ENCODE peak calls at places on chromosomes 4 and X, in six cellular contexts. L is A549, K is testis, F is breast epithelium, G is thyroid gland, Z is colonic mucosa. C is an unnamed sample. For H3K4me1, the result is how much of the 10 kb centered on the place peaks cover.

GRCh38 chrX:130523460-130524394 is 121.9 kb downstream of the RBMX2 start:
- DNase-seq in L (no peak), K (peak), F (no peak), G (peak), Z (peak), C (no peak)

GRCh38 chr4:111512081-111512774 is 633.0 kb upstream of the FAM241A start:
- DNase-seq in L (peak), K (no peak), F (no peak), G (no peak), Z (no peak), C (no peak)

GRCh38 chrX:40007136-40007535 is 90.6 kb downstream of the BCOR start:
- DNase-seq in L (no peak), K (no peak), F (no peak), G (no peak), Z (no peak), C (no peak)

GRCh38 chr4:186297013-186297645 is 31.1 kb downstream of the F11 start:
- DNase-seq in L (peak), K (no peak), F (no peak), G (no peak), Z (no peak), C (no peak)

GRCh38 chr4:21664355-21664754 is 284.2 kb downstream of the KCNIP4 start:
- DNase-seq in L (no peak), K (no peak), F (no peak), G (no peak), Z (no peak), C (no peak)

GRCh38 chr4:55396305-55397023 is 707 bp downstream of the TMEM165 start:
- DNase-seq in L (peak), K (peak), F (no peak), G (peak), Z (peak), C (peak)

GRCh38 chr4:151743894-151744293 is 16.9 kb downstream of the GATB start:
- DNase-seq in L (no peak), K (no peak), F (no peak), G (no peak), Z (no peak), C (no peak)

GRCh38 chrX:89034679-89035078 is 287.7 kb downstream of the CPXCR1 start:
- DNase-seq in L (no peak), K (no peak), F (no peak), G (no peak), Z (no peak), C (no peak)

GRCh38 chr4:168852933-168853713 is 156.9 kb downstream of the CBR4 start:
- DNase-seq in L (no peak), K (no peak), F (no peak), G (no peak), Z (no peak), C (no peak)

GRCh38 chr4:2785613-2786012 is 7.3 kb upstream of the SH3BP2 start:
- DNase-seq in L (no peak), K (no peak), F (no peak), G (no peak), Z (no peak), C (no peak)

GRCh38 chr4:146340798-146341197 is 126.5 kb downstream of the REELD1 start:
- DNase-seq in L (no peak), K (no peak), F (no peak), G (no peak), Z (no peak), C (no peak)

GRCh38 chr4:101283436-101283835 is 63.9 kb downstream of the PPP3CA start:
- DNase-seq in L (no peak), K (no peak), F (no peak), G (no peak), Z (no peak), C (no peak)
- H3K4me1 ChIP-seq in L (half or more), K (under half), F (under half), G (under half), Z (under half), C (under half)

DNA sequence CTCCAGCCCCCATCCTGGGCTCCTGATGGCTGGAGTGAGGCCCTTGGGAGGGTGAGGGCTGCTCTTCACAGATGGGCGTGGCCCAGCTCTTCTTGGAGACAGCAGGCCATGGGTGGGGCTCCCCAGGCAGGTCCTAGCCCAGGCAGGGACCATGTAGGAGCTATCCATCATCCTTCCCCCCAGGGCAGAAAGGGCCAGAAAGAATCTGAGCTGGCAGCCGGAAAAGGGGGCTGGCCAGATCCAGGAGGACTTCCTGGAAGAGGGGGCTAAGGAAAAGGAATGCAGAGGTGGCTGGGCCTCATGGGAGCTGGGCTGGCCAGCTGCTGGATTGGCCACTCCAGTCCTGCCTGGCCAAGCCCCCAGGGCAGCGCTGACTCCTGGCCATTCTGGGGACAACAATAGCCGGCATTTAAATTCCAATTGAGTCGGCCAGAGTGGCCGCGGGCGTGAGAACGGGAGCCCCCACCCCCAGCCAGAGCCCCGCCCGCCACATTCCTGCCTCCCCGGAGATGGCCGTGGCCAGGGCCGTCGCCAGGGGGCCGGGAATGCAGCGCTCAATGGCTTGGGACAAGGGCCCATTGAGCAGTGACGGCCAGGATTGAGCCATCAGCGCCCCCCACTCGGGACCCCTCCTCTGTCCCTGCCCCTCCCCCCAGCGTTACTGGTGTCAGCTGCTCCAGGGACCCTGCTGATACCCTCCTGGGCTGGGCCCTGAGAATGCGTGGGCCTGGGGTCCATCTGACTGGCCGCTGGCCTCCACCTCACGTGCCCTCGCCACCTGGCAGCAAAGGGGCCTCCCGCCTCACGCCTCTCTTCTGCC is 15.1 kb upstream of the FGFR3 start:
- DNase-seq in L (peak), K (no peak), F (no peak), G (peak), Z (no peak), C (no peak)
- TF ChIP-seq CTCF in L (no peak), K (no peak), F (no peak), G (no peak), Z (no peak), C (no peak)

GRCh38 chr4:153465583-153465921 is 608 bp upstream of the TMEM131L start:
- DNase-seq in L (peak), K (peak), F (no peak), G (peak), Z (peak), C (peak)
- H3K4me1 ChIP-seq in L (under half), K (under half), F (under half), G (under half), Z (under half), C (under half)

GRCh38 chr4:107153228-107153627 is 117.1 kb upstream of the DKK2 start:
- DNase-seq in L (no peak), K (peak), F (no peak), G (no peak), Z (peak), C (no peak)
- TF ChIP-seq CTCF in L (no peak), K (no peak), F (no peak), G (no peak), Z (no peak), C (no peak)